ENCODE peak calls at places on chromosome 22, in seven cellular contexts. T, L, M, J, V, X and Y are unnamed samples.

GRCh38 chr22:49517211-49517610 is 310.5 kb downstream of the BRD1 start:
- DNase-seq in L (no peak), V (no peak), J (no peak), X (no peak), T (no peak), M (no peak), Y (no peak)

GRCh38 chr22:38652858-38653257 is 3.3 kb downstream of the FAM227A start:
- DNase-seq in X (no peak), T (peak), V (no peak), J (peak), L (no peak), M (no peak), Y (no peak)

GRCh38 chr22:19142394-19142793 is 2.1 kb downstream of the ESS2 start:
- DNase-seq in V (no peak), T (no peak), L (no peak), M (no peak), J (no peak), X (no peak), Y (no peak)

GRCh38 chr22:24975813-24976341 is 23.4 kb downstream of the KIAA1671 start:
- DNase-seq in V (peak), J (no peak), X (no peak), T (no peak), L (no peak), M (no peak), Y (no peak)

GRCh38 chr22:35376728-35377472 is 4.0 kb upstream of the HMOX1 start:
- DNase-seq in X (no peak), J (peak), M (peak), T (peak), V (peak), L (peak), Y (peak)

GRCh38 chr22:17744430-17744829 is 29.8 kb downstream of the BID start:
- DNase-seq in J (no peak), X (no peak), M (no peak), T (no peak), V (no peak), L (no peak), Y (no peak)

GRCh38 chr22:23401910-23402274 is 178.2 kb downstream of the IGLL1 start:
- DNase-seq in M (no peak), L (no peak), X (no peak), T (no peak), V (no peak), J (no peak), Y (no peak)

GRCh38 chr22:25487508-25487907 is 77.0 kb upstream of the GRK3 start:
- DNase-seq in L (no peak), J (no peak), M (no peak), T (no peak), V (no peak), X (no peak), Y (no peak)

GRCh38 chr22:37627545-37627944 is 11.9 kb upstream of the SH3BP1 start:
- DNase-seq in J (no peak), X (no peak), V (no peak), L (no peak), M (no peak), T (peak), Y (no peak)

GRCh38 chr22:20956258-20957117 is 10.6 kb upstream of the AIFM3 start:
- DNase-seq in L (no peak), J (peak), X (no peak), T (peak), M (no peak), V (no peak), Y (no peak)

GRCh38 chr22:50696799-50697561 is 24.4 kb downstream of the SHANK3 start:
- DNase-seq in X (no peak), L (no peak), M (no peak), J (peak), T (no peak), V (peak), Y (no peak)

GRCh38 chr22:20069331-20070042 is 10.6 kb upstream of the DGCR8 start:
- DNase-seq in L (no peak), M (no peak), X (no peak), J (no peak), T (no peak), V (no peak), Y (no peak)

GRCh38 chr22:43270314-43270908 is 72.8 kb downstream of the SCUBE1 start:
- DNase-seq in X (no peak), V (no peak), T (peak), L (peak), M (no peak), J (no peak), Y (no peak)

GRCh38 chr22:19628038-19628776 is 86.1 kb upstream of the SEPTIN5 start:
- DNase-seq in L (no peak), X (no peak), V (no peak), J (no peak), M (no peak), T (no peak), Y (no peak)

GRCh38 chr22:27867958-27868737 is 50.9 kb downstream of the PITPNB start:
- DNase-seq in T (no peak), L (no peak), X (no peak), M (no peak), J (no peak), V (no peak), Y (no peak)

GRCh38 chr22:27718186-27719032 is 83.1 kb downstream of the MN1 start:
- DNase-seq in X (no peak), M (no peak), L (no peak), J (peak), T (peak), V (peak), Y (peak)

GRCh38 chr22:28819253-28820096 is 19.1 kb upstream of the XBP1 start:
- DNase-seq in T (peak), J (no peak), L (no peak), M (no peak), X (no peak), V (no peak), Y (no peak)

GRCh38 chr22:23086787-23087186 is 16.5 kb downstream of the GNAZ start:
- DNase-seq in M (no peak), V (no peak), X (no peak), T (no peak), L (no peak), J (no peak), Y (no peak)

GRCh38 chr22:25232301-25232700 is 12.9 kb downstream of the CRYBB2 start:
- DNase-seq in M (no peak), T (no peak), J (no peak), L (no peak), X (no peak), V (no peak), Y (peak)

GRCh38 chr22:19448739-19449421 is 1.4 kb upstream of the C22orf39 start:
- DNase-seq in M (no peak), V (no peak), L (no peak), J (no peak), X (no peak), T (no peak), Y (no peak)